ENCODE peak calls at places on chromosomes 13 and 19, in five cellular contexts. G is T-helper 17 cell; H is foreskin fibroblast; Y is stimulated activated CD4-positive, alpha-beta T cell treated with anti-CD3 and anti-CD28 coated beads, Interleukin-15, amount 100 ng/mL, for 1 hour; O is CD8-positive, alpha-beta memory T cell. F is an unnamed sample.

GRCh38 chr13:31518666-31519065 is 220.7 kb upstream of the RXFP2 start:
- DNase-seq in G (no peak), H (peak; percentile 8), Y (no peak), O (no peak), F (no peak)

GRCh38 chr19:1279782-1280341 is 4.5 kb downstream of the FAM174C start:
- DNase-seq in G (peak; percentile 67), H (peak; percentile 92), Y (peak; percentile 67), O (peak; percentile 85), F (peak; percentile 79)

GRCh38 chr19:42816901-42817300 is 51.4 kb upstream of the PSG8 start:
- DNase-seq in G (no peak), H (peak; percentile 55), Y (no peak), O (no peak), F (no peak)

GRCh38 chr19:52722062-52723005 is 12.5 kb downstream of the ZNF611 start:
- DNase-seq in G (no peak), H (peak; percentile 95), Y (no peak), O (no peak), F (no peak)

GRCh38 chr13:26961890-26962615 is 201.5 kb upstream of the GPR12 start:
- DNase-seq in G (no peak), H (no peak), Y (no peak), O (no peak), F (no peak)

GRCh38 chr13:50410921-50411712 is 395.9 kb downstream of the KCNRG start:
- DNase-seq in G (no peak), H (peak; percentile 91), Y (no peak), O (no peak), F (no peak)

GRCh38 chr19:409006-409514 is at the start of gene C2CD4C:
- DNase-seq in G (no peak), H (peak; percentile 53), Y (no peak), O (peak; percentile 44), F (peak; percentile 37)

GRCh38 chr19:20238025-20238623 is 71.1 kb downstream of the ZNF486 start:
- DNase-seq in G (peak; percentile 62), H (peak; percentile 91), Y (peak; percentile 75), O (peak; percentile 92), F (peak; percentile 84)

GRCh38 chr13:24997367-24997967 is 98.5 kb upstream of the PABPC3 start:
- DNase-seq in G (no peak), H (peak; percentile 56), Y (no peak), O (no peak), F (no peak)

GRCh38 chr19:45448887-45449299 is 18.9 kb upstream of the FOSB start:
- DNase-seq in G (no peak), H (peak; percentile 42), Y (no peak), O (no peak), F (no peak)

GRCh38 chr13:86193281-86193680 is 394.1 kb upstream of the SLITRK6 start:
- DNase-seq in G (no peak), H (no peak), Y (no peak), O (no peak), F (no peak)

GRCh38 chr13:22740264-22740663 is 440.5 kb upstream of the SGCG start:
- DNase-seq in G (no peak), H (no peak), Y (no peak), O (no peak), F (no peak)

F was measured in activated CD4-positive, CD25-positive, alpha-beta regulatory T cell treated with anti-CD3 and anti-CD28 coated beads, Interleukin-2, amount 50 U/mL, for 72 hours.